ENCODE peak calls at places on chromosomes 16 and 17, in five cellular contexts. One of them, this sample, is unnamed.

GRCh38 chr17:59561042-59561441 is 4.4 kb upstream of the DHX40 start:
- DNase-seq in body of pancreas: no peak
- DNase-seq in erythroblast: peak
- DNase-seq in esophagus squamous epithelium: no peak
- DNase-seq in esophagus muscularis mucosa: no peak
- DNase-seq in this sample: peak

GRCh38 chr16:10678655-10679054 is 16.1 kb downstream of the TEKT5 start:
- DNase-seq in body of pancreas: no peak
- DNase-seq in erythroblast: no peak
- DNase-seq in esophagus squamous epithelium: no peak
- DNase-seq in esophagus muscularis mucosa: no peak
- DNase-seq in this sample: no peak

GRCh38 chr16:15772579-15773293 is 84.1 kb downstream of the MYH11 start:
- DNase-seq in body of pancreas: no peak
- DNase-seq in erythroblast: no peak
- DNase-seq in esophagus squamous epithelium: no peak
- DNase-seq in esophagus muscularis mucosa: no peak
- DNase-seq in this sample: no peak

GRCh38 chr17:45338023-45338781 is 21.4 kb upstream of the MAP3K14 start:
- DNase-seq in body of pancreas: no peak
- DNase-seq in erythroblast: no peak
- DNase-seq in esophagus squamous epithelium: no peak
- DNase-seq in esophagus muscularis mucosa: no peak
- DNase-seq in this sample: no peak

GRCh38 chr17:19344311-19345066 is 18.0 kb downstream of the B9D1 start:
- DNase-seq in body of pancreas: no peak
- DNase-seq in erythroblast: no peak
- DNase-seq in esophagus squamous epithelium: no peak
- DNase-seq in esophagus muscularis mucosa: no peak
- DNase-seq in this sample: no peak

GRCh38 chr17:65531508-65532431 is 29.7 kb downstream of the AXIN2 start:
- DNase-seq in body of pancreas: peak
- DNase-seq in erythroblast: no peak
- DNase-seq in esophagus squamous epithelium: no peak
- DNase-seq in esophagus muscularis mucosa: no peak
- DNase-seq in this sample: no peak

GRCh38 chr16:66175580-66175979 is 190.9 kb upstream of the CDH5 start:
- DNase-seq in body of pancreas: no peak
- DNase-seq in erythroblast: no peak
- DNase-seq in esophagus squamous epithelium: no peak
- DNase-seq in esophagus muscularis mucosa: no peak
- DNase-seq in this sample: no peak

GRCh38 chr17:52995127-52995526 is 827.6 kb upstream of the KIF2B start:
- DNase-seq in body of pancreas: no peak
- DNase-seq in erythroblast: no peak
- DNase-seq in esophagus squamous epithelium: no peak
- DNase-seq in esophagus muscularis mucosa: no peak
- DNase-seq in this sample: no peak

GRCh38 chr17:2595200-2595599 is 1.7 kb downstream of the PAFAH1B1 start:
- DNase-seq in body of pancreas: no peak
- DNase-seq in erythroblast: peak
- DNase-seq in esophagus squamous epithelium: no peak
- DNase-seq in esophagus muscularis mucosa: no peak
- DNase-seq in this sample: no peak

GRCh38 chr17:81285179-81285878 is 9.8 kb downstream of the SLC38A10 start:
- DNase-seq in body of pancreas: no peak
- DNase-seq in erythroblast: peak
- DNase-seq in esophagus squamous epithelium: no peak
- DNase-seq in esophagus muscularis mucosa: peak
- DNase-seq in this sample: no peak
- TF ChIP-seq POLR2A in body of pancreas: no peak
- TF ChIP-seq POLR2A in erythroblast: no peak
- TF ChIP-seq POLR2A in esophagus squamous epithelium: no peak
- TF ChIP-seq POLR2A in esophagus muscularis mucosa: no peak
- TF ChIP-seq POLR2A in this sample: no peak

DNA sequence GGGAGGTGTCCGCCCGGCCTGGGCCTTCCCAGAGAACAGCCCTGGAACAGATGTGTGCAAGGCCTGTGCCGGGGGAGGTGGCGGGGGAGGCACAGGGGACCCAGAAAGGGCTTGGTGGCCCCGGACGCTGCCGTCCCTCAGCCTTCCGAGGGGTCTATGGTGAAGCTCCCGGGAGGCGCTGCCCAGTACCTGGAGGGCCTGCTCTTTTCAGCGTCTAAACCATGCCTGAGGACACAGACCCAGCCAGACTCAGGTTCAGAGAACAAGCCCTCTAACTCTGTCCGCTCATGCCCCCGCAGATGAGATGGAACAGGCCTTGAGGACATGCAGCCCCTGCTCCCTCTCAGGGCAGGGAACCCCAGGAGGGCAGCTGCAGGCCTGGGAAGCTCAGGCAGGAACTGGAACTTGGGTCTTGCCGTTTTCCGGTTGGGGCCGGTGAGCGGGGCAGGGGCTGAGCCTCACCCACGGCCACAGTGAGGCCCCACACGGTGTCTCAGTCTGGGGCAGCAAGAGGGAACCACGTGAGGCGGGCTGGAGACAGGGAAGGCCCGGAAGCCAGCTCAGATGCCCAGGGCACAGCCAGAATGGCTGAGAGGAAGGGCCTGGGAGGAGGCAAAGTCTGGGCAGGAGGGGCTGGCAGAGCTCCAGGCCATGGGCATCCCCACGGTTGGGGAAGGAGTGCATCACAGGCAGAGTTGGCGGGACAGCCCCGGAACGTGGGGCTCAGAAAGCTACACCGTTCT is 12.5 kb downstream of the SLC16A3 start:
- DNase-seq in body of pancreas: no peak
- DNase-seq in erythroblast: no peak
- DNase-seq in esophagus squamous epithelium: no peak
- DNase-seq in esophagus muscularis mucosa: peak
- DNase-seq in this sample: peak
- TF ChIP-seq POLR2A in body of pancreas: no peak
- TF ChIP-seq POLR2A in erythroblast: peak
- TF ChIP-seq POLR2A in esophagus squamous epithelium: peak
- TF ChIP-seq POLR2A in esophagus muscularis mucosa: no peak
- TF ChIP-seq POLR2A in this sample: no peak

GRCh38 chr17:78137392-78138203 is 7.0 kb downstream of the TMC8 start:
- DNase-seq in body of pancreas: no peak
- DNase-seq in erythroblast: peak
- DNase-seq in esophagus squamous epithelium: no peak
- DNase-seq in esophagus muscularis mucosa: no peak
- DNase-seq in this sample: no peak

GRCh38 chr17:78138204-78139060 is 7.8 kb upstream of the C17orf99 start:
- DNase-seq in body of pancreas: no peak
- DNase-seq in erythroblast: no peak
- DNase-seq in esophagus squamous epithelium: no peak
- DNase-seq in esophagus muscularis mucosa: no peak
- DNase-seq in this sample: no peak

GRCh38 chr17:78141437-78142112 is 4.6 kb upstream of the C17orf99 start:
- DNase-seq in body of pancreas: no peak
- DNase-seq in erythroblast: no peak
- DNase-seq in esophagus squamous epithelium: no peak
- DNase-seq in esophagus muscularis mucosa: no peak
- DNase-seq in this sample: no peak

GRCh38 chr17:78142113-78142861 is 3.9 kb upstream of the C17orf99 start:
- DNase-seq in body of pancreas: peak
- DNase-seq in erythroblast: no peak
- DNase-seq in esophagus squamous epithelium: no peak
- DNase-seq in esophagus muscularis mucosa: no peak
- DNase-seq in this sample: peak

GRCh38 chr17:78140169-78141051 is 5.8 kb upstream of the C17orf99 start:
- DNase-seq in body of pancreas: peak
- DNase-seq in erythroblast: peak
- DNase-seq in esophagus squamous epithelium: peak
- DNase-seq in esophagus muscularis mucosa: peak
- DNase-seq in this sample: peak
- TF ChIP-seq POLR2A in body of pancreas: peak
- TF ChIP-seq POLR2A in erythroblast: peak
- TF ChIP-seq POLR2A in esophagus squamous epithelium: no peak
- TF ChIP-seq POLR2A in esophagus muscularis mucosa: no peak
- TF ChIP-seq POLR2A in this sample: no peak

GRCh38 chr16:74695450-74696422 is 4.9 kb downstream of the MLKL start:
- DNase-seq in body of pancreas: peak
- DNase-seq in erythroblast: peak
- DNase-seq in esophagus squamous epithelium: peak
- DNase-seq in esophagus muscularis mucosa: peak
- DNase-seq in this sample: peak
- TF ChIP-seq POLR2A in body of pancreas: peak
- TF ChIP-seq POLR2A in erythroblast: peak
- TF ChIP-seq POLR2A in esophagus squamous epithelium: no peak
- TF ChIP-seq POLR2A in esophagus muscularis mucosa: no peak
- TF ChIP-seq POLR2A in this sample: peak

DNA sequence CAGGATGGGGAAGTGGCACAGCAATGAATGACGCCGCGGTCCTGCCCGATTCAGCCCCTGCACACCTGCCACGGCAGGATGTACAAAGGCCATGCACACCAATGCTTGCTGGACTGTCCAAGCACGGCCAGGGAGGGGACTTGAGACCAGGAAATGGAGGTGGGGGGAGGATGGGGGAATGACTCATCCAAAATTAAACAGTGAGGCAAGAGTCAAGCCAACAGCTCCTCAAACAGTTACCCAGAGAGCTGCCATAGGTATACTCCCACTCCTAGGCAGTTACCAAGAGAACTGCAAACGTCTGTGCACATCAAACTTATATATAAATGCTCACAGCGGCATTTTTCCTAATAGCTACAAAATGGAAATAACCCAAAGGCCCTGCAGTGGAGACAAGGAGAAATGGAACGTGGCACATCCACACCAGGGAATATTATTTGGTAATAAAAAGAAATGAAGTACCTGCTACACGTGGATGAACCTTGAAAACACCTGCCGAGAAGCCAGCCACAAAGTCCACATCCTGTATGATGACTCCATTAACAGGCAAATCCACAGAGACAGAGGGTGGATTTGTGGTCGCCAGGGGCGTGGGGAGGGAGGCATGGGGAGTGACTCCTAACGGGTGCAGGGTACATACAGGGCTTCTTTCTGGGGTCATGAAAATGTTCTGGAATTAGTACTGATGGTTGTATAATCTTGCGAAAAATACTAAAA is 54.1 kb downstream of the VAC14 start:
- DNase-seq in body of pancreas: peak
- DNase-seq in erythroblast: peak
- DNase-seq in esophagus squamous epithelium: no peak
- DNase-seq in esophagus muscularis mucosa: peak
- DNase-seq in this sample: peak
- TF ChIP-seq POLR2A in body of pancreas: no peak
- TF ChIP-seq POLR2A in erythroblast: no peak
- TF ChIP-seq POLR2A in esophagus squamous epithelium: no peak
- TF ChIP-seq POLR2A in esophagus muscularis mucosa: no peak
- TF ChIP-seq POLR2A in this sample: no peak

GRCh38 chr17:40443196-40443987 is at the start of gene IGFBP4:
- DNase-seq in body of pancreas: peak
- DNase-seq in erythroblast: peak
- DNase-seq in esophagus squamous epithelium: no peak
- DNase-seq in esophagus muscularis mucosa: no peak
- DNase-seq in this sample: peak
- TF ChIP-seq POLR2A in body of pancreas: no peak
- TF ChIP-seq POLR2A in erythroblast: no peak
- TF ChIP-seq POLR2A in esophagus squamous epithelium: peak
- TF ChIP-seq POLR2A in esophagus muscularis mucosa: peak
- TF ChIP-seq POLR2A in this sample: peak

GRCh38 chr16:56481468-56482112 is 30.2 kb downstream of the OGFOD1 start:
- DNase-seq in body of pancreas: no peak
- DNase-seq in erythroblast: no peak
- DNase-seq in esophagus squamous epithelium: no peak
- DNase-seq in esophagus muscularis mucosa: no peak
- DNase-seq in this sample: no peak
- TF ChIP-seq POLR2A in body of pancreas: no peak
- TF ChIP-seq POLR2A in erythroblast: no peak
- TF ChIP-seq POLR2A in esophagus squamous epithelium: no peak
- TF ChIP-seq POLR2A in esophagus muscularis mucosa: no peak
- TF ChIP-seq POLR2A in this sample: no peak

DNA sequence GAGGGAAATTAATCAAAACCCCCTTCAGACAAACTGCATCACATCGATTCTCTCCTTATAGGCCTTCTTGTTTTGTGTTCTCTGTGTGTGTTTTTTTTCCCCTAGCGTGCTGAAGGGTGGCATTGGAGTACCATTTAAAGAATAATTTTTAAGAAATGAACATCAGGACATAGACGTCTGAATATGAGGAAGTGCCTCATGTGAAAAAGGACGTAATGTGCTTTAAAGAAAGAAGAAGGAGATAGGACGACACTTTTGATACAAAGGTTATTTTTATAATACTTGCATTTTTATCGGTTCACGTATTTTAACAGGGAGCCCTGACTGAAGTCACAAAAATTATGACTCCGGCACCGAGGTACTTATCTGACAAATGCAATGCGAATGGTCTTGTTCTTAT is 606.4 kb downstream of the MAF start:
- DNase-seq in body of pancreas: no peak
- DNase-seq in erythroblast: no peak
- DNase-seq in esophagus squamous epithelium: no peak
- DNase-seq in esophagus muscularis mucosa: no peak
- DNase-seq in this sample: no peak
- TF ChIP-seq POLR2A in body of pancreas: no peak
- TF ChIP-seq POLR2A in erythroblast: no peak
- TF ChIP-seq POLR2A in esophagus squamous epithelium: no peak
- TF ChIP-seq POLR2A in esophagus muscularis mucosa: no peak
- TF ChIP-seq POLR2A in this sample: no peak

GRCh38 chr16:4212934-4213296 is 29.0 kb downstream of the SRL start:
- DNase-seq in body of pancreas: no peak
- DNase-seq in erythroblast: no peak
- DNase-seq in esophagus squamous epithelium: no peak
- DNase-seq in esophagus muscularis mucosa: no peak
- DNase-seq in this sample: peak

GRCh38 chr16:4209657-4210056 is 32.2 kb downstream of the SRL start:
- DNase-seq in body of pancreas: no peak
- DNase-seq in erythroblast: no peak
- DNase-seq in esophagus squamous epithelium: no peak
- DNase-seq in esophagus muscularis mucosa: no peak
- DNase-seq in this sample: no peak

GRCh38 chr16:4213721-4214120 is 28.2 kb downstream of the SRL start:
- DNase-seq in body of pancreas: no peak
- DNase-seq in erythroblast: no peak
- DNase-seq in esophagus squamous epithelium: no peak
- DNase-seq in esophagus muscularis mucosa: no peak
- DNase-seq in this sample: no peak

GRCh38 chr16:4214215-4214621 is 27.7 kb downstream of the SRL start:
- DNase-seq in body of pancreas: no peak
- DNase-seq in erythroblast: no peak
- DNase-seq in esophagus squamous epithelium: no peak
- DNase-seq in esophagus muscularis mucosa: no peak
- DNase-seq in this sample: peak

DNA sequence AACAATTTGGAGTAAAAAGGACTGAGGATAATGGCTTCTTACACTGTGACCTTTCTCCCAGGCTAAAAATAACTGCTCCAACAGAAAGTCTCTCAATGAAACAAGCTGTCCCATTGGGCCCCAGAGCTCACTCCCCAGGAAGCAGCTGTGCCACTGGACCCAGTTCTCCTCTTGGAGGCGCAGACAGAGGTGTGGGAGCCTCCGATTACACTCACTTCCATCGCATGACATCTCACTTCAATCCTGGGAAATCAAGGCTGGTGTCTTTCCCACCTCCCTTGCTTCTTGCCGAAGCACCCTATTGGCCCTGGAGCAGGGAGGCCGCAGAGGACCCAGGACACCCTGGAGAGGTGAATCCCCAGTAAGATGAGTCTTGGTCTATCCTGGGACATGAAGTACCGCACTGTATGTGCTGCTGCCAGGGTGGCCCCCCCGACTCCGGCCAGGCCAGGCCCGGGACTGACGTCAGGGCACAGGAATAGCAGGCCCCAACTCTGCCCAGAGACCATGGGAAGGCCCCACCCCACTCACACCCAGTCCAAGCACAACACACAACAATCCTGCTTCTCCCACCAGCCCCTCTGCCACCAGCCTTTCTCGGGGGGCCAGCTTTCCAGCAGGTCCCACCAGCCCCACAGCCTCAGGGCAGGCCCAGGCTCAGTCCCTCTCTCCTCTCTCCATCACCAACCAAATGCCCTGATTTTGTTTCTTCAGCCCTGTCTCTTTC is 29.5 kb downstream of the SRL start:
- DNase-seq in body of pancreas: no peak
- DNase-seq in erythroblast: no peak
- DNase-seq in esophagus squamous epithelium: no peak
- DNase-seq in esophagus muscularis mucosa: no peak
- DNase-seq in this sample: no peak
- TF ChIP-seq POLR2A in body of pancreas: no peak
- TF ChIP-seq POLR2A in erythroblast: no peak
- TF ChIP-seq POLR2A in esophagus squamous epithelium: no peak
- TF ChIP-seq POLR2A in esophagus muscularis mucosa: no peak
- TF ChIP-seq POLR2A in this sample: no peak

This sample was measured in H54.